ENCODE peak calls at places on chromosomes 6 and 20, in four cellular contexts. One of them, this sample, is unnamed.
A peak's percentile ranks its signal among the peaks of the same experiment; 100 is the strongest.

GRCh38 chr6:17666646-17667045 is 40.1 kb downstream of the NUP153 start:
- DNase-seq in HEK293T: no peak
- DNase-seq in HepG2: no peak
- DNase-seq in K562: no peak
- DNase-seq in this sample: no peak

GRCh38 chr6:89977808-89978748 is 83.8 kb downstream of the GJA10 start:
- DNase-seq in HEK293T: peak; percentile 35
- DNase-seq in HepG2: no peak
- DNase-seq in K562: no peak
- DNase-seq in this sample: no peak

GRCh38 chr6:122984393-122984792 is 11.6 kb upstream of the CLVS2 start:
- DNase-seq in HEK293T: no peak
- DNase-seq in HepG2: no peak
- DNase-seq in K562: no peak
- DNase-seq in this sample: no peak

GRCh38 chr20:64115171-64115911 is 8.0 kb upstream of the NPBWR2 start:
- DNase-seq in HEK293T: no peak
- DNase-seq in HepG2: no peak
- DNase-seq in K562: no peak
- DNase-seq in this sample: no peak

GRCh38 chr6:151275566-151275965 is 35.8 kb downstream of the AKAP12 start:
- DNase-seq in HEK293T: no peak
- DNase-seq in HepG2: no peak
- DNase-seq in K562: no peak
- DNase-seq in this sample: no peak

GRCh38 chr6:18360188-18360587 is 27.0 kb upstream of the RNF144B start:
- DNase-seq in HEK293T: no peak
- DNase-seq in HepG2: no peak
- DNase-seq in K562: no peak
- DNase-seq in this sample: no peak

GRCh38 chr20:33793011-33793931 is 17.9 kb upstream of the CHMP4B start:
- DNase-seq in HEK293T: no peak
- DNase-seq in HepG2: peak; percentile 40
- DNase-seq in K562: no peak
- DNase-seq in this sample: no peak

GRCh38 chr6:24910331-24910849 is 25.4 kb downstream of the RIPOR2 start:
- DNase-seq in HEK293T: no peak
- DNase-seq in HepG2: no peak
- DNase-seq in K562: no peak
- DNase-seq in this sample: peak; percentile 55

GRCh38 chr20:4225778-4226177 is 210.4 kb upstream of the RNF24 start:
- DNase-seq in HEK293T: no peak
- DNase-seq in HepG2: peak; percentile 43
- DNase-seq in K562: no peak
- DNase-seq in this sample: no peak

GRCh38 chr6:33112148-33112547 is 36.4 kb downstream of the HLA-DPB1 start:
- DNase-seq in HEK293T: peak; percentile 63
- DNase-seq in HepG2: peak; percentile 23
- DNase-seq in K562: peak; percentile 56
- DNase-seq in this sample: no peak

GRCh38 chr20:51660741-51661608 is 107.2 kb downstream of the ATP9A start:
- DNase-seq in HEK293T: no peak
- DNase-seq in HepG2: no peak
- DNase-seq in K562: no peak
- DNase-seq in this sample: no peak

GRCh38 chr6:125519367-125519766 is 217.6 kb upstream of the HDDC2 start:
- DNase-seq in HEK293T: no peak
- DNase-seq in HepG2: no peak
- DNase-seq in K562: no peak
- DNase-seq in this sample: no peak

GRCh38 chr20:34516874-34517542 is 786 bp downstream of the DYNLRB1 start:
- DNase-seq in HEK293T: peak; percentile 39
- DNase-seq in HepG2: no peak
- DNase-seq in K562: no peak
- DNase-seq in this sample: no peak

GRCh38 chr20:20459726-20460125 is 91.8 kb downstream of the INSM1 start:
- DNase-seq in HEK293T: no peak
- DNase-seq in HepG2: no peak
- DNase-seq in K562: no peak
- DNase-seq in this sample: no peak
- TF ChIP-seq ELF4 in HEK293T: no peak
- TF ChIP-seq ELF4 in HepG2: no peak
- TF ChIP-seq ELF4 in K562: no peak
- TF ChIP-seq ELF4 in this sample: no peak

GRCh38 chr20:61413752-61414151 is 161.7 kb downstream of the CDH4 start:
- DNase-seq in HEK293T: no peak
- DNase-seq in HepG2: no peak
- DNase-seq in K562: no peak
- DNase-seq in this sample: no peak

GRCh38 chr20:61417221-61417941 is 165.3 kb downstream of the CDH4 start:
- DNase-seq in HEK293T: no peak
- DNase-seq in HepG2: no peak
- DNase-seq in K562: no peak
- DNase-seq in this sample: no peak

GRCh38 chr20:61416546-61416945 is 164.5 kb downstream of the CDH4 start:
- DNase-seq in HEK293T: no peak
- DNase-seq in HepG2: no peak
- DNase-seq in K562: no peak
- DNase-seq in this sample: no peak

GRCh38 chr20:61411743-61412142 is 159.7 kb downstream of the CDH4 start:
- DNase-seq in HEK293T: no peak
- DNase-seq in HepG2: no peak
- DNase-seq in K562: no peak
- DNase-seq in this sample: no peak

DNA sequence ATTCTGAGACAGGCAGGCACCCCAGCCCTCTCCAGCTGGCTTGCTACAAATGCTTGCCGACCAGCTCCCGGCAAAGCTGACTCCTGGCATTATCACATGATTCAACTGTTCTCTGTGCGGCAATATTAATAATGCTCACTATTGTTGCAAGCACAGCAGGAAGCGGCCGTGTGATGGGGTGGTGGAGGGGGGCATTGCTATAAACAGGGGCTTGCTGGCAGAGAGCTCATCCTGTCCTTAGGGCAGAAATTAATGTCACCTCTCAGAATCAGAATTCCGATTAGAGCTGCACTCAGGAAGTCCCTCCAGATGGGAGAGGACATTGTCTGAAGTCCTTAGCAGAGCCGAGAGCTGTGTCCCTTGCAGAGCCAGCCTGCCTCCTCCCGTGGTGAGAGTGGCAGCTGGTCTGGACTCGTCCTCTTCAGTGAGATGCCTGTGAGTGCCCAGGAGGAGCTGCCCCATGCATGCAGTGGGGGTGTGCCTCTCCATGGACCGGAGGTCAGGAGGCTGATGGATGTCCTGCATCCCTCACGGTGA is 162.5 kb downstream of the CDH4 start:
- DNase-seq in HEK293T: no peak
- DNase-seq in HepG2: no peak
- DNase-seq in K562: no peak
- DNase-seq in this sample: no peak
- TF ChIP-seq ELF4 in HEK293T: no peak
- TF ChIP-seq ELF4 in HepG2: no peak
- TF ChIP-seq ELF4 in K562: no peak
- TF ChIP-seq ELF4 in this sample: no peak

GRCh38 chr6:162124710-162125435 is 602.7 kb downstream of the PRKN start:
- DNase-seq in HEK293T: no peak
- DNase-seq in HepG2: no peak
- DNase-seq in K562: no peak
- DNase-seq in this sample: no peak
- TF ChIP-seq ELF4 in HEK293T: no peak
- TF ChIP-seq ELF4 in HepG2: no peak
- TF ChIP-seq ELF4 in K562: no peak
- TF ChIP-seq ELF4 in this sample: no peak

DNA sequence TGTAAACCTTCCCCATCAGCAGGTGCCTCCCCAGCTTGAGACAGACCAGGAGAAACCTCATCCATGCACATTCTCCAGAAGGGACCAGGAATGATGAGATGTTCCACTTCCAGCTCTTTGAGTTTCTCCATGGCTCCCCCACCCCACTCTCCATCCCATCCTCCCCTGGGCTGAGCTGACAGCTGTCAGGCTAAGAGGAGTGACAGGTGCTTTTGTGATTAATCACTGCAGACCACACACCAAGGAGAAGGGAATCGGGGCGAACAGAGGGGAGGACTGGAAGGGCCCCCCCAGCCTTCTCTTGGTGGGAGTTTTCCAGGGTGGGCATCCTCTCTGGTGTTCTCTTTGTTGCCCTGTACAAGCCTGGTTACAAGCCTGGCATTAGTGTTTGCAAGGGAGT is 56.1 kb upstream of the ZFAND3 start:
- DNase-seq in HEK293T: no peak
- DNase-seq in HepG2: no peak
- DNase-seq in K562: no peak
- DNase-seq in this sample: no peak
- TF ChIP-seq ELF4 in HEK293T: no peak
- TF ChIP-seq ELF4 in HepG2: no peak
- TF ChIP-seq ELF4 in K562: no peak
- TF ChIP-seq ELF4 in this sample: no peak

GRCh38 chr6:20800653-20801052 is 266.4 kb downstream of the CDKAL1 start:
- DNase-seq in HEK293T: no peak
- DNase-seq in HepG2: no peak
- DNase-seq in K562: no peak
- DNase-seq in this sample: no peak
- TF ChIP-seq ELF4 in HEK293T: no peak
- TF ChIP-seq ELF4 in HepG2: no peak
- TF ChIP-seq ELF4 in K562: no peak
- TF ChIP-seq ELF4 in this sample: no peak

GRCh38 chr6:16473908-16474791 is 235.8 kb downstream of the GMPR start:
- DNase-seq in HEK293T: no peak
- DNase-seq in HepG2: no peak
- DNase-seq in K562: no peak
- DNase-seq in this sample: no peak
- TF ChIP-seq ELF4 in HEK293T: no peak
- TF ChIP-seq ELF4 in HepG2: no peak
- TF ChIP-seq ELF4 in K562: no peak
- TF ChIP-seq ELF4 in this sample: no peak